ENCODE peak calls at places on chromosome 1, in four cellular contexts. One of them, this sample, is unnamed.
A peak's percentile ranks its signal among the peaks of the same experiment; 100 is the strongest.

GRCh38 chr1:150472606-150473200 is 14.5 kb upstream of the TARS2 start:
- DNase-seq in IMR-90: no peak
- DNase-seq in astrocyte: no peak
- DNase-seq in neural progenitor cell: peak; percentile 13
- DNase-seq in this sample: no peak

GRCh38 chr1:45569962-45570581 is 13.8 kb upstream of the NASP start:
- DNase-seq in astrocyte: peak; percentile 42
- DNase-seq in IMR-90: peak; percentile 78
- DNase-seq in neural progenitor cell: peak; percentile 76
- DNase-seq in this sample: peak; percentile 66

GRCh38 chr1:87508247-87508646 is 179.6 kb downstream of the LMO4 start:
- DNase-seq in neural progenitor cell: no peak
- DNase-seq in IMR-90: peak; percentile 55
- DNase-seq in astrocyte: peak; percentile 55
- DNase-seq in this sample: no peak

GRCh38 chr1:248840946-248841345 is 2.9 kb downstream of the ZNF672 start:
- DNase-seq in astrocyte: no peak
- DNase-seq in neural progenitor cell: no peak
- DNase-seq in IMR-90: no peak
- DNase-seq in this sample: no peak

GRCh38 chr1:70979313-70979712 is 68.3 kb downstream of the PTGER3 start:
- DNase-seq in neural progenitor cell: no peak
- DNase-seq in IMR-90: no peak
- DNase-seq in astrocyte: no peak
- DNase-seq in this sample: no peak

GRCh38 chr1:165854101-165854845 is 26.9 kb downstream of the UCK2 start:
- DNase-seq in neural progenitor cell: peak; percentile 16
- DNase-seq in IMR-90: peak; percentile 95
- DNase-seq in astrocyte: peak; percentile 97
- DNase-seq in this sample: no peak

GRCh38 chr1:75587692-75588091 is 23.2 kb downstream of the SLC44A5 start:
- DNase-seq in neural progenitor cell: peak; percentile 4
- DNase-seq in astrocyte: no peak
- DNase-seq in IMR-90: no peak
- DNase-seq in this sample: no peak

GRCh38 chr1:88001460-88001859 is 672.8 kb downstream of the LMO4 start:
- DNase-seq in astrocyte: peak; percentile 58
- DNase-seq in neural progenitor cell: no peak
- DNase-seq in IMR-90: peak; percentile 49
- DNase-seq in this sample: no peak

GRCh38 chr1:32540589-32540988 is 1.4 kb downstream of the ZBTB8A start:
- DNase-seq in astrocyte: no peak
- DNase-seq in IMR-90: no peak
- DNase-seq in neural progenitor cell: peak; percentile 11
- DNase-seq in this sample: no peak

GRCh38 chr1:223364685-223365382 is 858 bp upstream of the SUSD4 start:
- DNase-seq in astrocyte: no peak
- DNase-seq in neural progenitor cell: peak; percentile 82
- DNase-seq in IMR-90: no peak
- DNase-seq in this sample: peak; percentile 34

GRCh38 chr1:59072017-59072947 is 224.6 kb upstream of the FGGY start:
- DNase-seq in neural progenitor cell: no peak
- DNase-seq in astrocyte: no peak
- DNase-seq in IMR-90: peak; percentile 4
- DNase-seq in this sample: peak; percentile 13

GRCh38 chr1:189597083-189597482 is 880.6 kb downstream of the BRINP3 start:
- DNase-seq in IMR-90: no peak
- DNase-seq in neural progenitor cell: no peak
- DNase-seq in astrocyte: no peak
- DNase-seq in this sample: no peak

GRCh38 chr1:150235436-150235851 is 468 bp downstream of the ANP32E start:
- DNase-seq in IMR-90: no peak
- DNase-seq in astrocyte: no peak
- DNase-seq in neural progenitor cell: peak; percentile 24
- DNase-seq in this sample: peak; percentile 35

GRCh38 chr1:46315669-46316403 is 12.3 kb downstream of the UQCRH start:
- DNase-seq in neural progenitor cell: no peak
- DNase-seq in IMR-90: peak; percentile 72
- DNase-seq in astrocyte: peak; percentile 52
- DNase-seq in this sample: no peak

GRCh38 chr1:42720868-42721267 is 19.2 kb downstream of the CLDN19 start:
- DNase-seq in astrocyte: no peak
- DNase-seq in IMR-90: no peak
- DNase-seq in neural progenitor cell: no peak
- DNase-seq in this sample: no peak

GRCh38 chr1:60341274-60341673 is 267.7 kb upstream of the C1orf87 start:
- DNase-seq in astrocyte: no peak
- DNase-seq in IMR-90: no peak
- DNase-seq in neural progenitor cell: no peak
- DNase-seq in this sample: no peak

GRCh38 chr1:191668525-191668924 is 489.7 kb upstream of the RGS18 start:
- DNase-seq in neural progenitor cell: no peak
- DNase-seq in IMR-90: no peak
- DNase-seq in astrocyte: no peak
- DNase-seq in this sample: peak; percentile 59

GRCh38 chr1:192807221-192807967 is 1.4 kb upstream of the RGS2 start:
- DNase-seq in neural progenitor cell: no peak
- DNase-seq in astrocyte: peak; percentile 68
- DNase-seq in IMR-90: peak; percentile 56
- DNase-seq in this sample: no peak

GRCh38 chr1:177912991-177913390 is 56.9 kb downstream of the SEC16B start:
- DNase-seq in IMR-90: no peak
- DNase-seq in astrocyte: no peak
- DNase-seq in neural progenitor cell: no peak
- DNase-seq in this sample: no peak

GRCh38 chr1:39788758-39789570 is at the start of gene BMP8B:
- DNase-seq in IMR-90: no peak
- DNase-seq in astrocyte: no peak
- DNase-seq in neural progenitor cell: peak; percentile 60
- DNase-seq in this sample: peak; percentile 77

GRCh38 chr1:229141701-229142377 is 129.1 kb upstream of the RAB4A start:
- DNase-seq in IMR-90: no peak
- DNase-seq in astrocyte: no peak
- DNase-seq in neural progenitor cell: no peak
- DNase-seq in this sample: no peak

GRCh38 chr1:56429288-56429687 is 150.1 kb downstream of the PLPP3 start:
- DNase-seq in neural progenitor cell: no peak
- DNase-seq in IMR-90: no peak
- DNase-seq in astrocyte: no peak
- DNase-seq in this sample: no peak

GRCh38 chr1:185534806-185535205 is 199.4 kb upstream of the HMCN1 start:
- DNase-seq in astrocyte: no peak
- DNase-seq in IMR-90: no peak
- DNase-seq in neural progenitor cell: no peak
- DNase-seq in this sample: no peak

GRCh38 chr1:204419064-204419403 is 7.4 kb upstream of the PPP1R15B start:
- DNase-seq in neural progenitor cell: no peak
- DNase-seq in astrocyte: peak; percentile 60
- DNase-seq in IMR-90: peak; percentile 52
- DNase-seq in this sample: no peak

GRCh38 chr1:14842361-14842760 is 243.9 kb downstream of the KAZN start:
- DNase-seq in IMR-90: peak; percentile 85
- DNase-seq in neural progenitor cell: no peak
- DNase-seq in astrocyte: peak; percentile 47
- DNase-seq in this sample: no peak
- H3K4me3 ChIP-seq in IMR-90: no peak overlapping the region
- H3K4me3 ChIP-seq in neural progenitor cell: no peak overlapping the region
- H3K4me3 ChIP-seq in astrocyte: no peak overlapping the region
- H3K4me3 ChIP-seq in this sample: no peak overlapping the region

DNA sequence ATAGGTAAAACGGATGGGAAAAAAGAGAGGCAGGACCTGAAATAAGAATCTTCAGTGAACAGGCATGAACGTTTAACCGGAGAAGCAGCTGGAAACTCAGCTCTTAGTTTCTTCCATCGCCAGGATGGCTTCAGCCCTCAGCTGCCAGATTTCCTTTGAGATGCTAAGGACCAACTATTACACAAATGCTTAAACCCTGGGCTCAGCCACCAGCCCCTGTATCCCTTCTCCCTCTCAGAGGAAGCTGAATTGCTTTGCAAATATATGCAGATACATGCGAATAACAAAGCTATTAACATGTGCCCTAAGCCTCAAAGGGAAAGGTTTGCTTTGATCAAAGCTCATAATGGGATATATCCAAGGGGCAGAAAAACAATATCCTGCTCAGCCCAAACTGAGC is 515.1 kb downstream of the OMA1 start:
- DNase-seq in astrocyte: no peak
- DNase-seq in neural progenitor cell: no peak
- DNase-seq in IMR-90: no peak
- DNase-seq in this sample: no peak
- H3K9ac ChIP-seq in astrocyte: no peak overlapping the region
- H3K9ac ChIP-seq in neural progenitor cell: no peak overlapping the region
- H3K9ac ChIP-seq in IMR-90: no peak overlapping the region
- H3K9ac ChIP-seq in this sample: no peak overlapping the region

GRCh38 chr1:35885961-35886558 is 3.1 kb downstream of the AGO1 start:
- DNase-seq in IMR-90: no peak
- DNase-seq in astrocyte: no peak
- DNase-seq in neural progenitor cell: peak; percentile 96
- DNase-seq in this sample: no peak

GRCh38 chr1:35886606-35887431 is 3.8 kb downstream of the AGO1 start:
- DNase-seq in astrocyte: peak; percentile 22
- DNase-seq in IMR-90: peak; percentile 24
- DNase-seq in neural progenitor cell: peak; percentile 48
- DNase-seq in this sample: no peak

GRCh38 chr1:35882945-35883680 is at the start of gene AGO1:
- DNase-seq in astrocyte: peak; percentile 68
- DNase-seq in neural progenitor cell: peak; percentile 97
- DNase-seq in IMR-90: peak; percentile 89
- DNase-seq in this sample: peak; percentile 94

GRCh38 chr1:35883681-35884155 is 709 bp downstream of the AGO1 start:
- DNase-seq in IMR-90: peak; percentile 16
- DNase-seq in astrocyte: no peak
- DNase-seq in neural progenitor cell: peak; percentile 86
- DNase-seq in this sample: no peak

GRCh38 chr1:35884934-35885333 is 1.9 kb downstream of the AGO1 start:
- DNase-seq in IMR-90: no peak
- DNase-seq in astrocyte: no peak
- DNase-seq in neural progenitor cell: peak; percentile 3
- DNase-seq in this sample: no peak
- H3K4me3 ChIP-seq in IMR-90: no peak overlapping the region
- H3K4me3 ChIP-seq in astrocyte: no peak overlapping the region
- H3K4me3 ChIP-seq in neural progenitor cell: no peak overlapping the region
- H3K4me3 ChIP-seq in this sample: no peak overlapping the region

GRCh38 chr1:16013220-16013907 is 4.5 kb downstream of the HSPB7 start:
- DNase-seq in neural progenitor cell: peak; percentile 51
- DNase-seq in astrocyte: peak; percentile 77
- DNase-seq in IMR-90: peak; percentile 70
- DNase-seq in this sample: no peak

GRCh38 chr1:16010837-16011236 is 6.8 kb downstream of the SRARP start:
- DNase-seq in astrocyte: no peak
- DNase-seq in neural progenitor cell: no peak
- DNase-seq in IMR-90: no peak
- DNase-seq in this sample: no peak

GRCh38 chr1:16011936-16012589 is 5.8 kb downstream of the HSPB7 start:
- DNase-seq in neural progenitor cell: no peak
- DNase-seq in astrocyte: no peak
- DNase-seq in IMR-90: no peak
- DNase-seq in this sample: no peak

GRCh38 chr1:16013908-16014258 is 4.0 kb downstream of the HSPB7 start:
- DNase-seq in IMR-90: no peak
- DNase-seq in neural progenitor cell: no peak
- DNase-seq in astrocyte: no peak
- DNase-seq in this sample: no peak

DNA sequence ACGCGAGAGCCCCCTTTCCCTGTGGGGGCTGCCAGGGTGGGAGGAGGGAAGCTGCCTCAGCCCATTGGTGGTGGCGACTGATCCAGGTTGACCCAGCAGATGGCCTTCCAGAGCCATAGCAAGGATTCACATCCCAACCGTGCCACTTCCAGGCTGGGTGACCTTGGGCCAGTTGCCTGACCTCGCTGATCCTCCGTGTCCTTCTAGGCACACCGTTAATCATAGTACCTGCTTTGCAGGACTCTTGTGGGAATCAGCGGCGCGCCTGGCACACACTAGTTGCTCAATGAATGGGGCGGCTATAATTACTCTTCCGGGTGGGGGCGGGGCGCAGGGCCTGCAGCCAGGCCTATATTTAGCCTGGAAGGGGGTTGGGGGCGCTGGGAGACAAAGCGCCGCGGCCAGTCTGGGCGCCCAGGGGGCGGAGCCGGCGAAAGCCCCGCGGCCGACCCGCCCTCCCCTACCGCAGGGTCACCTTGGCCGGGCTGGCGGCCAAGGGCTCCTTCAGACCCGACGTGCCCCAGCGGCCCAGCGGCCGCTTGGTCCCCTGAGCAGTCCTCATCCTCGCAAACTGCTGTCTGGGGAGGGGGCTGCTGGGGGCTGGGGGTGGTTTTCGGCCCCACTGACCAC is 5.1 kb downstream of the HSPB7 start:
- DNase-seq in astrocyte: peak; percentile 59
- DNase-seq in neural progenitor cell: peak; percentile 72
- DNase-seq in IMR-90: peak; percentile 38
- DNase-seq in this sample: peak; percentile 36
- H3K9ac ChIP-seq in astrocyte: peak overlapping the region; percentile 77
- H3K9ac ChIP-seq in neural progenitor cell: no peak overlapping the region
- H3K9ac ChIP-seq in IMR-90: no peak overlapping the region
- H3K9ac ChIP-seq in this sample: no peak overlapping the region

GRCh38 chr1:109509176-109510134 is at the start of gene AMIGO1:
- DNase-seq in astrocyte: no peak
- DNase-seq in IMR-90: peak; percentile 43
- DNase-seq in neural progenitor cell: peak; percentile 92
- DNase-seq in this sample: peak; percentile 43

GRCh38 chr1:109513110-109513702 is 3.7 kb upstream of the AMIGO1 start:
- DNase-seq in IMR-90: no peak
- DNase-seq in astrocyte: no peak
- DNase-seq in neural progenitor cell: no peak
- DNase-seq in this sample: no peak

GRCh38 chr1:109508001-109508872 is 1.3 kb downstream of the AMIGO1 start:
- DNase-seq in neural progenitor cell: no peak
- DNase-seq in astrocyte: no peak
- DNase-seq in IMR-90: no peak
- DNase-seq in this sample: no peak

GRCh38 chr1:109504974-109505373 is 4.6 kb downstream of the AMIGO1 start:
- DNase-seq in neural progenitor cell: no peak
- DNase-seq in astrocyte: no peak
- DNase-seq in IMR-90: no peak
- DNase-seq in this sample: no peak

GRCh38 chr1:109508873-109509175 is 703 bp downstream of the AMIGO1 start:
- DNase-seq in IMR-90: no peak
- DNase-seq in neural progenitor cell: no peak
- DNase-seq in astrocyte: no peak
- DNase-seq in this sample: no peak
- H3K4me3 ChIP-seq in IMR-90: peak overlapping the region; percentile 81
- H3K4me3 ChIP-seq in neural progenitor cell: peak overlapping the region; percentile 58
- H3K4me3 ChIP-seq in astrocyte: no peak overlapping the region
- H3K4me3 ChIP-seq in this sample: peak overlapping the region; percentile 37

GRCh38 chr1:183872406-183872805 is 67.5 kb downstream of the RGL1 start:
- DNase-seq in astrocyte: no peak
- DNase-seq in IMR-90: peak; percentile 79
- DNase-seq in neural progenitor cell: no peak
- DNase-seq in this sample: no peak

GRCh38 chr1:183870351-183871077 is 65.6 kb downstream of the RGL1 start:
- DNase-seq in astrocyte: no peak
- DNase-seq in neural progenitor cell: no peak
- DNase-seq in IMR-90: peak; percentile 39
- DNase-seq in this sample: no peak

GRCh38 chr1:183869671-183870070 is 64.8 kb downstream of the RGL1 start:
- DNase-seq in astrocyte: no peak
- DNase-seq in neural progenitor cell: no peak
- DNase-seq in IMR-90: peak; percentile 24
- DNase-seq in this sample: no peak

GRCh38 chr1:183871568-183871967 is 66.6 kb downstream of the RGL1 start:
- DNase-seq in neural progenitor cell: no peak
- DNase-seq in IMR-90: no peak
- DNase-seq in astrocyte: no peak
- DNase-seq in this sample: no peak

GRCh38 chr1:183871142-183871541 is 66.2 kb downstream of the RGL1 start:
- DNase-seq in neural progenitor cell: peak; percentile 20
- DNase-seq in astrocyte: peak; percentile 70
- DNase-seq in IMR-90: peak; percentile 71
- DNase-seq in this sample: no peak
- H3K9ac ChIP-seq in neural progenitor cell: no peak overlapping the region
- H3K9ac ChIP-seq in astrocyte: peak overlapping the region; percentile 9
- H3K9ac ChIP-seq in IMR-90: no peak overlapping the region
- H3K9ac ChIP-seq in this sample: no peak overlapping the region